ENCODE peak calls at places on chromosomes 3 and 15, in four cellular contexts. D is mesothelial cell of epicardium; F is CD4-positive, CD25-positive, alpha-beta regulatory T cell; J is posterior cingulate gyrus. C is an unnamed sample.

GRCh38 chr3:143089965-143090364 is 29.6 kb upstream of the CHST2 start:
- DNase-seq in D (no peak), F (no peak), J (no peak), C (no peak)

GRCh38 chr3:193845144-193845543 is 252.1 kb downstream of the OPA1 start:
- DNase-seq in D (no peak), F (no peak), J (no peak), C (no peak)

GRCh38 chr3:133361435-133361834 is 38.4 kb upstream of the BFSP2 start:
- DNase-seq in D (no peak), F (no peak), J (no peak), C (no peak)

GRCh38 chr15:68653031-68653635 is 74.3 kb downstream of the CORO2B start:
- DNase-seq in D (no peak), F (no peak), J (no peak), C (no peak)

GRCh38 chr3:101813817-101814440 is 34.9 kb downstream of the NXPE3 start:
- DNase-seq in D (no peak), F (no peak), J (no peak), C (no peak)

GRCh38 chr15:85737061-85737460 is 57.7 kb downstream of the KLHL25 start:
- DNase-seq in D (no peak), F (no peak), J (no peak), C (no peak)

GRCh38 chr3:36124118-36124796 is 256.0 kb upstream of the STAC start:
- DNase-seq in D (no peak), F (no peak), J (no peak), C (no peak)

GRCh38 chr3:144843099-144843498 is 871.5 kb downstream of the DIPK2A start:
- DNase-seq in D (no peak), F (no peak), J (no peak), C (no peak)

GRCh38 chr3:176490357-176490756 is 706.9 kb downstream of the TBL1XR1 start:
- DNase-seq in D (no peak), F (no peak), J (no peak), C (no peak)

GRCh38 chr3:175070946-175071345 is 211.8 kb downstream of the NAALADL2 start:
- DNase-seq in D (no peak), F (no peak), J (no peak), C (no peak)

GRCh38 chr3:44128057-44128775 is 113.5 kb upstream of the TOPAZ1 start:
- DNase-seq in D (no peak), F (no peak), J (no peak), C (no peak)

GRCh38 chr3:194928831-194929594 is 243.3 kb downstream of the FAM43A start:
- DNase-seq in D (no peak), F (no peak), J (no peak), C (no peak)

GRCh38 chr3:100047455-100048141 is 66.7 kb downstream of the FILIP1L start:
- DNase-seq in D (no peak), F (no peak), J (no peak), C (no peak)

GRCh38 chr3:46965151-46965550 is 11.4 kb downstream of the CCDC12 start:
- DNase-seq in D (no peak), F (no peak), J (no peak), C (no peak)

GRCh38 chr3:182910939-182911781 is 69.2 kb downstream of the DCUN1D1 start:
- DNase-seq in D (no peak), F (no peak), J (no peak), C (no peak)

GRCh38 chr3:143973352-143974021 is 1.9 kb downstream of the DIPK2A start:
- DNase-seq in D (no peak), F (no peak), J (no peak), C (peak; percentile 64)

GRCh38 chr3:30996467-30996866 is 102.0 kb upstream of the GADL1 start:
- DNase-seq in D (no peak), F (no peak), J (no peak), C (no peak)

GRCh38 chr3:175356899-175357324 is 497.8 kb downstream of the NAALADL2 start:
- DNase-seq in D (no peak), F (no peak), J (no peak), C (no peak)

GRCh38 chr3:172626241-172626640 is 84.6 kb downstream of the NCEH1 start:
- DNase-seq in D (no peak), F (no peak), J (no peak), C (no peak)

GRCh38 chr3:183494341-183494740 is 61.2 kb downstream of the KLHL6 start:
- DNase-seq in D (no peak), F (no peak), J (no peak), C (no peak)

GRCh38 chr3:52265387-52265786 is 13.1 kb downstream of the WDR82 start:
- DNase-seq in D (no peak), F (no peak), J (no peak), C (no peak)

GRCh38 chr15:70095387-70096214 is 2.1 kb downstream of the TLE3 start:
- DNase-seq in D (no peak), F (no peak), J (no peak), C (no peak)